ENCODE peak calls at places on chromosomes 11 and 22, in four cellular contexts. P is MCF 10A, Z is cardiac fibroblast, T is GM20000. I is an unnamed sample.
A peak's percentile ranks its signal among the peaks of the same experiment; 100 is the strongest.

GRCh38 chr11:10674991-10675440 is 18.5 kb downstream of the IRAG1 start:
- DNase-seq in P (no peak), Z (peak; percentile 20), T (no peak), I (no peak)

GRCh38 chr22:50471197-50471847 is 3.5 kb downstream of the SBF1 start:
- DNase-seq in Z (no peak), T (no peak), P (no peak), I (no peak)

GRCh38 chr11:1236316-1237127 is 13.7 kb downstream of the MUC5B start:
- DNase-seq in Z (no peak), T (no peak), P (no peak), I (no peak)

GRCh38 chr11:16352707-16353106 is 3.6 kb downstream of the SOX6 start:
- DNase-seq in P (no peak), Z (no peak), T (no peak), I (no peak)

GRCh38 chr11:101867951-101868350 is 46.9 kb upstream of the CEP126 start:
- DNase-seq in Z (peak; percentile 18), P (no peak), T (no peak), I (no peak)

GRCh38 chr22:43343262-43343988 is at the start of gene SCUBE1:
- DNase-seq in Z (peak; percentile 9), T (peak; percentile 76), P (no peak), I (peak; percentile 48)

GRCh38 chr11:133934599-133935550 is 21.9 kb downstream of the IGSF9B start:
- DNase-seq in T (no peak), P (peak; percentile 91), Z (peak; percentile 30), I (peak; percentile 21)

GRCh38 chr11:128201006-128201405 is 386.4 kb downstream of the ETS1 start:
- DNase-seq in P (no peak), Z (no peak), T (no peak), I (no peak)

GRCh38 chr11:68819362-68819761 is 22.4 kb downstream of the CPT1A start:
- DNase-seq in P (no peak), T (no peak), Z (no peak), I (no peak)

GRCh38 chr11:10455637-10456487 is 798 bp downstream of the AMPD3 start:
- DNase-seq in Z (peak; percentile 84), T (peak; percentile 85), P (peak; percentile 35), I (peak; percentile 94)

GRCh38 chr11:76783901-76784813 is 1.0 kb downstream of the TSKU start:
- DNase-seq in P (peak; percentile 89), T (no peak), Z (peak; percentile 87), I (peak; percentile 84)

GRCh38 chr11:78161937-78162336 is 22.5 kb upstream of the ALG8 start:
- DNase-seq in T (no peak), P (no peak), Z (peak; percentile 43), I (no peak)

GRCh38 chr11:114612686-114613085 is 17.1 kb upstream of the NXPE4 start:
- DNase-seq in Z (no peak), T (no peak), P (no peak), I (no peak)

GRCh38 chr11:19670030-19670761 is 42.4 kb upstream of the NAV2 start:
- DNase-seq in P (peak; percentile 64), Z (peak; percentile 50), T (no peak), I (peak; percentile 42)

GRCh38 chr11:78131956-78132355 is 7.5 kb downstream of the ALG8 start:
- DNase-seq in T (no peak), Z (peak; percentile 6), P (no peak), I (peak; percentile 62)

GRCh38 chr11:72223615-72224586 is 666 bp upstream of the INPPL1 start:
- DNase-seq in Z (peak; percentile 69), P (peak; percentile 69), T (peak; percentile 86), I (no peak)

GRCh38 chr11:43516316-43516820 is 157.6 kb downstream of the TTC17 start:
- DNase-seq in P (no peak), Z (no peak), T (no peak), I (no peak)

GRCh38 chr11:68033708-68034045 is 3.2 kb downstream of the NDUFS8 start:
- DNase-seq in Z (no peak), T (no peak), P (no peak), I (no peak)

GRCh38 chr11:78808903-78809302 is 234.2 kb upstream of the NARS2 start:
- DNase-seq in T (no peak), Z (no peak), P (peak; percentile 33), I (no peak)

GRCh38 chr22:19959043-19959586 is 17.5 kb upstream of the TXNRD2 start:
- DNase-seq in Z (peak; percentile 33), P (no peak), T (no peak), I (peak; percentile 65)

GRCh38 chr11:106888386-106888785 is 129.9 kb downstream of the GUCY1A2 start:
- DNase-seq in P (no peak), Z (no peak), T (no peak), I (no peak)

GRCh38 chr11:64271339-64272132 is 12.9 kb downstream of the BAD start:
- DNase-seq in T (peak; percentile 79), Z (peak; percentile 93), P (peak; percentile 89), I (peak; percentile 95)

GRCh38 chr22:30301995-30302809 is 12.9 kb upstream of the CASTOR1 start:
- DNase-seq in T (no peak), Z (no peak), P (peak; percentile 85), I (peak; percentile 84)

GRCh38 chr11:125952973-125953372 is 7.1 kb downstream of the VSIG10L2 start:
- DNase-seq in Z (no peak), P (peak; percentile 48), T (no peak), I (no peak)

GRCh38 chr22:50251472-50252054 is 498 bp upstream of the HDAC10 start:
- DNase-seq in Z (no peak), P (no peak), T (no peak), I (no peak)

GRCh38 chr22:42910221-42910942 is 53.3 kb upstream of the ARFGAP3 start:
- DNase-seq in P (no peak), T (no peak), Z (no peak), I (no peak)

GRCh38 chr22:38172016-38172431 is 9.6 kb downstream of the PLA2G6 start:
- DNase-seq in P (peak; percentile 97), T (no peak), Z (peak; percentile 68), I (peak; percentile 98)

GRCh38 chr11:59957094-59957493 is 6.7 kb upstream of the OOSP4A start:
- DNase-seq in P (peak; percentile 1), Z (peak; percentile 2), T (no peak), I (peak; percentile 45)

GRCh38 chr11:12441081-12441801 is 63.9 kb downstream of the PARVA start:
- DNase-seq in P (no peak), T (no peak), Z (peak; percentile 39), I (peak; percentile 26)

GRCh38 chr11:32297629-32298028 is 137.7 kb downstream of the WT1 start:
- DNase-seq in P (peak; percentile 50), Z (peak; percentile 69), T (peak; percentile 44), I (peak; percentile 44)
- TF ChIP-seq CTCF in P (peak; percentile 39), Z (peak; percentile 29), T (no peak), I (peak; percentile 29)

GRCh38 chr11:90639687-90640086 is 416.8 kb upstream of the CHORDC1 start:
- DNase-seq in T (no peak), P (peak; percentile 34), Z (peak; percentile 49), I (peak; percentile 30)
- TF ChIP-seq CTCF in T (no peak), P (peak; percentile 58), Z (peak; percentile 40), I (peak; percentile 62)

DNA sequence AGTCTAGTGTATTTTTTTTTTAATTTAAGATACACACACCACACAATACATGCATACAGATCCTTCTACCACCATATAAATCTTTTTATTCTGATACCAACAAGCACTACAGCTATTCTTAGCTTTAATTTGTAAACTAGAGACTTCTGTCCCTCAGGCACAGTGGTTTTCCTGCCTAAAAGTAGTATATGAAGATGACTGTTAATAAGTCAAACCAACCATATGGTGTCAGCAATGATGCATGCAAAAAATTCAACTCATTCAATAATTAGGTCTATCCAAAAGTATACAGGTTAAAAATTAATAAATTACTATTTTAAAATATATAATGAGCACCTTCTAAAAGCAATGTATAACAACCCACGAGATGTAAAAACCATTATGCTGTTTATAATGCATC is 10.4 kb downstream of the RAB38 start:
- DNase-seq in T (no peak), P (no peak), Z (no peak), I (no peak)
- TF ChIP-seq CTCF in T (no peak), P (no peak), Z (no peak), I (no peak)

GRCh38 chr22:22702159-22702873 is 57.9 kb downstream of the GGTLC2 start:
- DNase-seq in T (no peak), Z (peak; percentile 21), P (peak; percentile 53), I (peak; percentile 19)
- TF ChIP-seq CTCF in T (peak; percentile 63), Z (peak; percentile 66), P (peak; percentile 43), I (peak; percentile 1)